ENCODE peak calls at places on chromosomes 6 and 20, in eight cellular contexts. H, O, V, F, L, B, C and P are unnamed samples.

GRCh38 chr6:25872804-25873203 is 1.2 kb downstream of the SLC17A3 start:
- DNase-seq in C (no peak), F (no peak), O (no peak), V (no peak), H (no peak), L (no peak), B (no peak), P (no peak)

GRCh38 chr6:99491159-99491558 is 24.1 kb downstream of the USP45 start:
- DNase-seq in H (no peak), C (no peak), O (no peak), L (no peak), F (no peak), B (no peak), V (no peak), P (no peak)

GRCh38 chr6:90219168-90219985 is 77.3 kb downstream of the BACH2 start:
- DNase-seq in O (peak), C (peak), F (no peak), B (no peak), H (peak), V (peak), L (no peak), P (peak)

GRCh38 chr6:53959717-53960116 is 151.5 kb upstream of the MLIP start:
- DNase-seq in B (no peak), L (no peak), H (no peak), F (no peak), C (no peak), O (no peak), V (peak), P (no peak)

GRCh38 chr20:64049887-64050260 is 435 bp upstream of the SOX18 start:
- DNase-seq in C (no peak), L (no peak), H (no peak), B (no peak), O (peak), V (no peak), F (no peak), P (no peak)

GRCh38 chr6:89509719-89510339 is 76.9 kb downstream of the ANKRD6 start:
- DNase-seq in V (no peak), F (no peak), L (peak), H (no peak), C (no peak), O (peak), B (no peak), P (no peak)

GRCh38 chr6:118746100-118746874 is 94.9 kb upstream of the CEP85L start:
- DNase-seq in C (no peak), F (no peak), H (no peak), L (no peak), V (no peak), O (peak), B (no peak), P (no peak)

GRCh38 chr6:109165392-109165964 is 70.2 kb downstream of the CEP57L1 start:
- DNase-seq in O (peak), L (no peak), H (peak), F (no peak), V (peak), C (peak), B (no peak), P (peak)

GRCh38 chr6:112337209-112337638 is 9.9 kb upstream of the RFPL4B start:
- DNase-seq in B (no peak), H (peak), O (peak), C (peak), V (peak), L (peak), F (no peak), P (peak)

GRCh38 chr20:17961600-17961965 is 7.0 kb downstream of the SNX5 start:
- DNase-seq in L (no peak), F (no peak), O (no peak), V (no peak), C (no peak), H (no peak), B (no peak), P (no peak)

GRCh38 chr6:127463056-127463455 is 3.9 kb upstream of the KIAA0408 start:
- DNase-seq in O (no peak), L (peak), C (no peak), F (no peak), H (no peak), V (no peak), B (no peak), P (no peak)

GRCh38 chr20:47559141-47559540 is 57.5 kb downstream of the NCOA3 start:
- DNase-seq in H (no peak), O (no peak), C (no peak), F (no peak), V (peak), L (no peak), B (no peak), P (peak)

GRCh38 chr20:46713957-46714834 is 4.7 kb downstream of the SLC2A10 start:
- DNase-seq in H (no peak), B (peak), V (no peak), O (no peak), C (no peak), F (no peak), L (peak), P (no peak)

GRCh38 chr6:5981274-5982026 is 25.3 kb downstream of the NRN1 start:
- DNase-seq in H (no peak), O (no peak), F (no peak), B (no peak), L (no peak), C (no peak), V (no peak), P (no peak)

GRCh38 chr6:145015739-145016558 is 719.4 kb downstream of the EPM2A start:
- DNase-seq in O (no peak), V (peak), F (no peak), C (no peak), H (no peak), L (no peak), B (no peak), P (peak)

GRCh38 chr6:46648869-46649488 is 3.6 kb downstream of the CYP39A1 start:
- DNase-seq in H (no peak), B (no peak), O (no peak), C (no peak), L (no peak), F (no peak), V (peak), P (no peak)

GRCh38 chr6:14739830-14740229 is 506.0 kb upstream of the JARID2 start:
- DNase-seq in H (no peak), O (no peak), V (no peak), C (no peak), L (no peak), F (no peak), B (no peak), P (no peak)

GRCh38 chr6:146123611-146124010 is 94.7 kb downstream of the GRM1 start:
- DNase-seq in V (no peak), B (no peak), F (no peak), C (no peak), O (no peak), L (no peak), H (no peak), P (no peak)

GRCh38 chr6:122747573-122747972 is 31.9 kb upstream of the FABP7 start:
- DNase-seq in C (no peak), H (no peak), O (no peak), B (no peak), F (no peak), V (no peak), L (no peak), P (no peak)

GRCh38 chr6:43760799-43761168 is 9.2 kb upstream of the VEGFA start:
- DNase-seq in C (no peak), H (no peak), V (no peak), B (no peak), O (no peak), L (no peak), F (no peak), P (no peak)

GRCh38 chr6:43758617-43759050 is 11.4 kb upstream of the VEGFA start:
- DNase-seq in C (no peak), F (no peak), O (no peak), L (no peak), H (no peak), B (no peak), V (no peak), P (no peak)

GRCh38 chr6:43759157-43759925 is 10.7 kb upstream of the VEGFA start:
- DNase-seq in H (no peak), C (no peak), F (no peak), L (no peak), O (no peak), V (no peak), B (no peak), P (no peak)

GRCh38 chr6:43759926-43760798 is 9.8 kb upstream of the VEGFA start:
- DNase-seq in H (no peak), C (no peak), F (no peak), V (no peak), L (no peak), B (no peak), O (no peak), P (no peak)

GRCh38 chr6:43757966-43758616 is 11.9 kb upstream of the VEGFA start:
- DNase-seq in H (no peak), F (no peak), L (no peak), B (no peak), C (no peak), V (no peak), O (no peak), P (no peak)
- TF ChIP-seq CTCF in H (no peak), F (no peak), L (no peak), B (no peak), C (no peak), V (no peak), O (no peak), P (no peak)

DNA sequence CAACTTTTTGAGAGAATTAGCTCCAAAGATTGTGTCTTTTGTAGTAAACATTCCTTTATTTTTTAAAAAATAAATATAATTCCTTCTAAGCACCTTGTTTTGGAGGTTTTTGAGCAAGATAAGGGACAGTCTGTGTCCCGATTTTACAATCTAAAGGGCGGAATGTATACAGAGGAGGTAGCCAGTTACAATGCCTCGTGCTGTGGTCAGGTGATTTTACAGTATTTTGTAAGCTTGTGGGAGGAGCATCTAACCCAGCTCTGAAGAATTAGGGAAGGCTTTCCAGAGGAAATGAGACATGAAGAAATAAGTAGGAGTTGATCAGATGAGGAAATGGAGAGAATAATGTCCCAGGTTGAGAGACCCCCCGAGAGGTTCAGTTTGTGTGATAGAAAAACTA is 1.3 kb downstream of the HINT3 start:
- DNase-seq in L (no peak), O (no peak), V (peak), B (no peak), C (no peak), H (no peak), F (no peak), P (peak)
- H3K4me3 ChIP-seq in L (peak), O (peak), V (peak), B (peak), C (peak), H (peak), F (peak), P (peak)

GRCh38 chr6:43901330-43902230 is 131.6 kb downstream of the VEGFA start:
- DNase-seq in V (peak), O (no peak), F (no peak), H (no peak), L (no peak), C (peak), B (no peak), P (no peak)

GRCh38 chr6:43904311-43905123 is 134.5 kb downstream of the VEGFA start:
- DNase-seq in C (no peak), B (no peak), O (no peak), H (no peak), V (no peak), L (no peak), F (no peak), P (peak)

GRCh38 chr6:43900560-43901329 is 130.7 kb downstream of the VEGFA start:
- DNase-seq in F (no peak), V (peak), B (no peak), L (no peak), C (no peak), O (no peak), H (no peak), P (no peak)

GRCh38 chr6:43907312-43907711 is 137.3 kb downstream of the VEGFA start:
- DNase-seq in O (no peak), B (no peak), H (no peak), L (no peak), C (no peak), V (no peak), F (no peak), P (no peak)

GRCh38 chr6:43903739-43904290 is 133.8 kb downstream of the VEGFA start:
- DNase-seq in O (no peak), F (no peak), V (no peak), H (no peak), B (no peak), C (no peak), L (no peak), P (no peak)
- TF ChIP-seq CTCF in O (no peak), F (no peak), V (no peak), H (no peak), B (no peak), C (no peak), L (no peak), P (no peak)

DNA sequence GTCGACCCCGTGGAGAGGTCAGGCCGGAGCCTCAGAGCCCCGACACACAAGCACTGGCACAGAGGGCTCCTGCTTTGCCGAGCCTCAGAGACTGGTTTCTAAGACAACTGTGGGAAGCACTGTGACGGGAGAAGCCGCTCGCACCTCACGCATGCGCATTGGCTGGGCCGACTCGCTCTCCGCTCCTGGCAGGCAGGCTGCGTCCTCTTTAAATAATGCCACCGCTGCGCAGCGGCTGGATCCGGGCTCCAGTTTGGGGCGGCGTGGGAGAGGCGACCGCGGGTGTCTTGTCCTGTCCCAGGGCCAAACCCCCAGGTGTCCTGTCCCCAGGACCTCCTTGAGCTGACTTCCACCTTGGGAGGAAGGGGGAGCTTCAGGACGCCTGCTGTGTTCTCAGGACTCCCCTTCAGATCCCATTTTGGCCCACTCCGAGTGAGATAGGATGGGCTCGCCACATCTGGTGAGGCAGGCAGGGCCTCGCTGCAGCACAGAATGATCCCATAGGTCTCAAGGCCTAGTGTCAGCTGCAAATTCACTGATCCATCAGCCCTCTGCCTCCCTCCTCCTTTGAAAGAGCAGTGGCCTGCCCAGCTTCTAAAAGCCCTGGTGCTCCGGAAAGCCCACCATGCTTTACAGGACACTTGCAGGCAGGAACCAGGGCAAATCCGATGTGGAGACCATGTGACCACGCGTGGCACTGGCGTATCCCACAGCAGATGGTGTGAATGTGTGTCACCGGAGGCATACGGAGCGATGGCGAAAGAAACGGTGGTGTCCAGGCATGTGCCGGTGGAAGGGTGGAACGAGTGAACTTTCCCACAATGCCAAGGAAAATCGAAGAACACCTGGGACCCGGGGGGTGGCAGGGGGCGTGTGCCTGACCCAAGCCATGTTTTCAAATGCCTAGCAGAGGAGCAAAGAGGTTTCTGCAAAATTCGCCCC is 169.3 kb upstream of the ZNF337 start:
- DNase-seq in F (peak), V (peak), C (peak), O (peak), L (peak), H (no peak), B (peak), P (peak)
- H3K4me3 ChIP-seq in F (peak), V (peak), C (peak), O (peak), L (peak), H (peak), B (peak), P (peak)

DNA sequence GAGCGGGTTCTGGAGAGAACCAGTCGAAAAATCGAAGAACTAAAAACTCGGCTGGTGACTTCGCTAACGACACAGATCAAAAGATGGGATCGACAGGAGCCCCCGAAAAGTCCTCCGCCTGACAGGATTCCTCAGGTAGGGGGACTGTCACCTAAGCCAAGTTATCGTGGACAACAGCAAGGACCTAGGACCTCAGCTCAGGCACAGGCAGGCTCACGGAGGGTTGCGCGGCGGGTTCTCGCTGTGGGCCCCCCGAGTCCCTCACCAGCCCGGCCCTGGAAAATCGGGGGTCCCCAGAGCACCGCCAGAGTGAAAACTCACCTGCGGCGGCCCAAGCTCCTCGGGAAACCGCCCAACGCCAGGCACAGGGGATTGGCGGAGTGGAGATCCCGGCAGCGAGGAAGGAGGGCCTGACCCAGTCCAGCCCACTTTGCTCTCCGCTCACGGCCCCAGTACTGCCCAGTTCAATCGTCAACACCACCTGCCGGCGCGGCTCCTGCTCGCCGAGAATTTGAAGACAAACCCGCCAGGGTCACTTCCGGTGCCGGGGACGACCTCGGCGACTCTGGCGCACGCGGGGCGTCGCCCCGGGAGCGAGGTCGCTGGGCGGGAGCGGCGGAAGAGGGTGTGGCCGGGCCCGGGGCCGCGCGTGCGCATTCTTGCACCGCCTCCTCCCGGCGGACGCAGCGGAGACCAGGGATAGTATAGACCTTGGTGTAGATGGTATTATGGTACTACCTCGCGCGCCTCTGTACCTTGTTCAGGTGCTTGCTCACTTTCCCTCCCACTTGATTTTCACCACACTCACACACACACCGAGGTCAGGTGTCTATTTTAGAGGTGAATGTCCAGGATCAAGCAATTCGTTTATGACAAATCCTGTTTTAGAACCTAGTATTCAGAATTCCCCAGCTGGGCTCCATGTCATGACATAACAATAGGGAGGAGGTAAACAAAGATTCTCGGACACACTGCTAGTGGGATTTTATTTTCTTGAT is at the start of gene KATNA1:
- DNase-seq in C (peak), F (peak), B (peak), H (peak), V (peak), L (peak), O (peak), P (peak)
- TF ChIP-seq CTCF in C (no peak), F (no peak), B (peak), H (no peak), V (no peak), L (no peak), O (no peak), P (no peak)